ENCODE peak calls at places on chromosome 13, in nine cellular contexts. V is DMS153; W is activated T-cell treated with anti-CD3 and anti-CD28 coated beads, Interleukin-2, amount 50 U/mL, for 48 hours; O is psoas muscle; A is NCI-H2107; L is cardiac fibroblast; N is stimulated activated CD4-positive, alpha-beta T cell treated with anti-CD3 and anti-CD28 coated beads, TNF-alpha, amount 100 ng/mL, for 4 hours; J is activated CD4-positive, alpha-beta T cell treated with anti-CD3 and anti-CD28 coated beads, Interleukin-2, amount 10 ng/mL, durations not matched to agents 7 days and 5 days; F is anterior cingulate cortex. K is an unnamed sample.

GRCh38 chr13:29081036-29081435 is 260.9 kb downstream of the MTUS2 start:
- DNase-seq in W (no peak), O (no peak), L (peak), J (peak), N (no peak), V (no peak), F (no peak), A (no peak), K (no peak)

GRCh38 chr13:61466280-61466679 is 50.6 kb upstream of the PCDH20 start:
- DNase-seq in F (no peak), N (no peak), W (no peak), V (no peak), J (no peak), L (no peak), O (no peak), A (no peak), K (no peak)

GRCh38 chr13:110306340-110306959 is 507 bp downstream of the COL4A1 start:
- DNase-seq in V (no peak), O (no peak), F (no peak), A (no peak), W (no peak), L (peak), N (no peak), J (no peak), K (no peak)

GRCh38 chr13:66994498-66995365 is 235.4 kb downstream of the PCDH9 start:
- DNase-seq in O (no peak), L (no peak), A (no peak), N (no peak), V (no peak), J (no peak), W (no peak), F (no peak), K (no peak)

GRCh38 chr13:30743319-30744055 is 8.1 kb downstream of the ALOX5AP start:
- DNase-seq in J (no peak), F (no peak), V (no peak), W (no peak), L (peak), A (no peak), O (no peak), N (no peak), K (no peak)

GRCh38 chr13:37656247-37656940 is 57.8 kb upstream of the POSTN start:
- DNase-seq in A (no peak), O (no peak), V (no peak), W (no peak), F (no peak), L (peak), J (no peak), N (no peak), K (no peak)

GRCh38 chr13:100526299-100527030 is 62.1 kb downstream of the GGACT start:
- DNase-seq in L (no peak), F (no peak), W (no peak), N (no peak), J (no peak), O (no peak), A (no peak), V (no peak), K (no peak)

GRCh38 chr13:99261040-99261439 is 2.9 kb upstream of the GPR18 start:
- DNase-seq in A (no peak), O (no peak), J (no peak), W (no peak), V (no peak), N (no peak), L (no peak), F (no peak), K (no peak)

GRCh38 chr13:113860051-113860471 is 3.8 kb downstream of the GAS6 start:
- DNase-seq in O (no peak), A (no peak), V (no peak), L (no peak), F (no peak), J (no peak), W (no peak), N (no peak), K (no peak)

GRCh38 chr13:97386832-97387486 is 47.0 kb upstream of the RAP2A start:
- DNase-seq in W (peak), V (no peak), O (no peak), N (no peak), J (peak), L (no peak), A (no peak), F (no peak), K (no peak)

GRCh38 chr13:99902657-99903056 is 68.9 kb downstream of the ZIC5 start:
- DNase-seq in W (no peak), J (no peak), O (no peak), A (no peak), F (no peak), L (no peak), N (no peak), V (no peak), K (no peak)

GRCh38 chr13:45529758-45530157 is 65.0 kb downstream of the COG3 start:
- DNase-seq in F (no peak), L (no peak), O (no peak), A (no peak), N (no peak), V (no peak), W (no peak), J (no peak), K (no peak)

K was measured in NCI-H1417 treated with DMSO at 0.1 percent for 48 hours.